ENCODE peak calls at places on chromosome 1, in eight cellular contexts. J is GM04504; K is HFFc6; H is HEK293T; A is GM03348; N is heart left ventricle; W is naive thymus-derived CD8-positive, alpha-beta T cell; G is stomach. Q is an unnamed sample.

GRCh38 chr1:166675213-166675612 is 164.1 kb upstream of the POGK start:
- DNase-seq in J (no peak), K (no peak), G (no peak), N (no peak), H (no peak), A (no peak), W (no peak), Q (no peak)

GRCh38 chr1:232958067-232958466 is 7.7 kb downstream of the NTPCR start:
- DNase-seq in N (no peak), K (no peak), A (no peak), H (no peak), W (no peak), J (no peak), G (no peak), Q (no peak)

GRCh38 chr1:73674945-73675561 is 522.9 kb downstream of the LRRIQ3 start:
- DNase-seq in G (no peak), N (no peak), K (no peak), J (peak; percentile 0), H (peak; percentile 21), A (peak; percentile 34), W (no peak), Q (peak; percentile 21)

GRCh38 chr1:64320470-64320869 is 117.0 kb downstream of the UBE2U start:
- DNase-seq in W (no peak), K (no peak), N (no peak), G (no peak), H (no peak), J (peak; percentile 73), A (peak; percentile 41), Q (no peak)

GRCh38 chr1:203086992-203087763 is 1.4 kb upstream of the MYOG start:
- DNase-seq in K (no peak), W (no peak), A (no peak), J (no peak), N (no peak), H (no peak), G (peak; percentile 9), Q (no peak)

GRCh38 chr1:227315500-227316346 is 2.6 kb downstream of the CDC42BPA start:
- DNase-seq in N (peak; percentile 20), W (no peak), A (peak; percentile 44), H (no peak), J (no peak), G (peak; percentile 33), K (peak; percentile 30), Q (peak; percentile 73)

GRCh38 chr1:203186446-203187305 is at the start of gene CHI3L1:
- DNase-seq in A (no peak), N (no peak), H (no peak), G (no peak), K (no peak), J (no peak), W (no peak), Q (no peak)

GRCh38 chr1:156284112-156284511 is at the start of gene TMEM79:
- DNase-seq in G (no peak), J (no peak), K (no peak), H (no peak), A (no peak), N (no peak), W (no peak), Q (peak; percentile 58)

GRCh38 chr1:210328746-210329488 is at the start of gene HHAT:
- DNase-seq in J (peak; percentile 56), G (peak; percentile 79), H (peak; percentile 78), N (peak; percentile 84), A (peak; percentile 94), K (peak; percentile 66), W (peak; percentile 48), Q (peak; percentile 77)

GRCh38 chr1:48878191-48878940 is 101.7 kb upstream of the BEND5 start:
- DNase-seq in A (peak; percentile 70), G (no peak), H (no peak), W (no peak), N (no peak), K (peak; percentile 0), J (peak; percentile 85), Q (peak; percentile 46)

GRCh38 chr1:9376886-9377333 is 84.2 kb downstream of the SPSB1 start:
- DNase-seq in W (no peak), A (no peak), H (no peak), G (no peak), N (no peak), K (no peak), J (peak; percentile 35), Q (no peak)

GRCh38 chr1:215987092-215987855 is 420.2 kb downstream of the KCTD3 start:
- DNase-seq in K (no peak), N (no peak), W (no peak), H (no peak), G (no peak), A (no peak), J (no peak), Q (no peak)

GRCh38 chr1:234065794-234066447 is 161.4 kb downstream of the SLC35F3 start:
- DNase-seq in K (peak; percentile 2), J (peak; percentile 16), H (peak; percentile 84), G (peak; percentile 86), W (peak; percentile 49), N (peak; percentile 48), A (peak; percentile 75), Q (peak; percentile 81)

GRCh38 chr1:218350909-218351616 is 5.9 kb downstream of the TGFB2 start:
- DNase-seq in N (no peak), W (no peak), H (no peak), K (peak; percentile 37), G (no peak), J (no peak), A (peak; percentile 55), Q (no peak)

GRCh38 chr1:93661829-93662474 is 19.7 kb downstream of the BCAR3 start:
- DNase-seq in N (no peak), G (no peak), A (peak; percentile 78), W (no peak), H (no peak), K (peak; percentile 81), J (peak; percentile 55), Q (peak; percentile 45)

GRCh38 chr1:65615859-65616258 is 176.8 kb upstream of the PDE4B start:
- DNase-seq in H (no peak), G (no peak), K (no peak), A (no peak), W (no peak), J (no peak), N (no peak), Q (no peak)

GRCh38 chr1:87224209-87224608 is 104.5 kb upstream of the LMO4 start:
- DNase-seq in H (no peak), K (peak; percentile 96), J (peak; percentile 93), N (no peak), W (no peak), G (no peak), A (peak; percentile 76), Q (peak; percentile 12)

GRCh38 chr1:205375816-205376545 is 19.3 kb upstream of the KLHDC8A start:
- DNase-seq in N (no peak), G (no peak), J (no peak), H (peak; percentile 69), W (no peak), K (peak; percentile 62), A (peak; percentile 83), Q (peak; percentile 43)

GRCh38 chr1:226023735-226024134 is 24.6 kb upstream of the SDE2 start:
- DNase-seq in A (no peak), J (no peak), W (no peak), G (no peak), N (no peak), H (no peak), K (no peak), Q (no peak)

GRCh38 chr1:11629184-11629583 is 25.0 kb downstream of the FBXO2 start:
- DNase-seq in W (no peak), G (no peak), K (no peak), N (no peak), H (no peak), J (no peak), A (no peak), Q (no peak)

GRCh38 chr1:53362851-53363642 is 35.2 kb upstream of the LRP8 start:
- DNase-seq in W (no peak), G (peak; percentile 8), A (no peak), J (no peak), H (no peak), N (peak; percentile 2), K (no peak), Q (peak; percentile 34)

GRCh38 chr1:8782955-8783354 is 34.5 kb downstream of the RERE start:
- DNase-seq in K (no peak), W (no peak), J (no peak), G (no peak), A (no peak), H (no peak), N (no peak), Q (no peak)

GRCh38 chr1:6489799-6490180 is 1.7 kb downstream of the PLEKHG5 start:
- DNase-seq in G (peak; percentile 79), H (peak; percentile 90), W (peak; percentile 81), N (peak; percentile 64), A (peak; percentile 96), K (peak; percentile 51), J (peak; percentile 48), Q (peak; percentile 84)

Q was measured in HT-29.